ENCODE peak calls at places on chromosomes 2 and 18, in eight cellular contexts. C is HL-60, Z is K562, P is SK-N-SH, L is GM12878, R is GM23338, A is HCT116, G is HepG2. Q is an unnamed sample.

GRCh38 chr2:157572725-157573124 is 55.9 kb downstream of the ACVR1C start:
- DNase-seq in A (peak; percentile 13), P (peak; percentile 33), C (no peak), G (peak; percentile 29), L (no peak), R (peak; percentile 47), Z (peak; percentile 20), Q (no peak)

GRCh38 chr2:241848761-241849615 is 9.7 kb downstream of the PDCD1 start:
- DNase-seq in L (no peak), Z (no peak), P (peak; percentile 72), G (no peak), C (no peak), R (no peak), A (no peak), Q (no peak)

GRCh38 chr2:149313512-149313972 is 16.8 kb upstream of the LYPD6 start:
- DNase-seq in P (peak; percentile 85), Z (peak; percentile 54), C (no peak), R (peak; percentile 92), G (peak; percentile 52), A (peak; percentile 40), L (peak; percentile 9), Q (peak; percentile 15)

GRCh38 chr2:144096531-144096930 is 423.4 kb downstream of the ZEB2 start:
- DNase-seq in P (no peak), C (no peak), A (no peak), R (no peak), G (no peak), Z (no peak), L (no peak), Q (no peak)

GRCh38 chr2:2877427-2877826 is 500.2 kb downstream of the EIPR1 start:
- DNase-seq in G (no peak), L (no peak), P (no peak), R (no peak), C (no peak), Z (no peak), A (no peak), Q (no peak)

GRCh38 chr2:71459084-71459431 is 5.7 kb downstream of the DYSF start:
- DNase-seq in A (no peak), L (no peak), C (no peak), Z (no peak), R (no peak), P (no peak), G (no peak), Q (no peak)

GRCh38 chr18:37199741-37200140 is 365.9 kb downstream of the CELF4 start:
- DNase-seq in R (no peak), L (no peak), G (no peak), Z (no peak), C (no peak), P (no peak), A (no peak), Q (no peak)

GRCh38 chr2:32558492-32558891 is 69.4 kb upstream of the TTC27 start:
- DNase-seq in G (no peak), P (no peak), R (no peak), A (no peak), C (no peak), Z (no peak), L (no peak), Q (no peak)

GRCh38 chr2:59684101-59684770 is 869.2 kb downstream of the BCL11A start:
- DNase-seq in A (no peak), P (no peak), G (no peak), L (no peak), Z (no peak), R (no peak), C (no peak), Q (no peak)

GRCh38 chr2:68905116-68905515 is 33.9 kb upstream of the BMP10 start:
- DNase-seq in Z (no peak), C (no peak), R (no peak), G (no peak), A (no peak), L (no peak), P (no peak), Q (no peak)

GRCh38 chr2:42171396-42171971 is 2.3 kb downstream of the EML4 start:
- DNase-seq in Z (no peak), C (no peak), R (peak; percentile 30), P (peak; percentile 45), L (no peak), A (no peak), G (peak; percentile 44), Q (no peak)

GRCh38 chr2:39684495-39684894 is 18.8 kb downstream of the TMEM178A start:
- DNase-seq in L (no peak), C (no peak), P (no peak), A (no peak), Z (peak; percentile 17), G (no peak), R (no peak), Q (no peak)

GRCh38 chr2:179580378-179581146 is 280.9 kb downstream of the ZNF385B start:
- DNase-seq in G (peak; percentile 91), L (no peak), Z (no peak), A (no peak), P (no peak), R (no peak), C (no peak), Q (no peak)

GRCh38 chr2:230794472-230794871 is 70.3 kb upstream of the ITM2C start:
- DNase-seq in C (no peak), G (no peak), R (peak; percentile 42), A (no peak), P (no peak), L (no peak), Z (no peak), Q (no peak)

GRCh38 chr18:44957440-44957839 is 276.8 kb downstream of the SETBP1 start:
- DNase-seq in C (no peak), R (no peak), G (no peak), L (no peak), Z (no peak), A (no peak), P (no peak), Q (no peak)

GRCh38 chr2:218291934-218292699 is at the start of gene TMBIM1:
- DNase-seq in Z (peak; percentile 83), C (peak; percentile 61), G (peak; percentile 72), L (no peak), P (no peak), R (peak; percentile 86), A (no peak), Q (no peak)

GRCh38 chr2:240604291-240604938 is 17.9 kb downstream of the CAPN10 start:
- DNase-seq in P (peak; percentile 99), C (peak; percentile 22), G (peak; percentile 96), A (peak; percentile 57), L (no peak), Z (peak; percentile 93), R (peak; percentile 79), Q (no peak)

DNA sequence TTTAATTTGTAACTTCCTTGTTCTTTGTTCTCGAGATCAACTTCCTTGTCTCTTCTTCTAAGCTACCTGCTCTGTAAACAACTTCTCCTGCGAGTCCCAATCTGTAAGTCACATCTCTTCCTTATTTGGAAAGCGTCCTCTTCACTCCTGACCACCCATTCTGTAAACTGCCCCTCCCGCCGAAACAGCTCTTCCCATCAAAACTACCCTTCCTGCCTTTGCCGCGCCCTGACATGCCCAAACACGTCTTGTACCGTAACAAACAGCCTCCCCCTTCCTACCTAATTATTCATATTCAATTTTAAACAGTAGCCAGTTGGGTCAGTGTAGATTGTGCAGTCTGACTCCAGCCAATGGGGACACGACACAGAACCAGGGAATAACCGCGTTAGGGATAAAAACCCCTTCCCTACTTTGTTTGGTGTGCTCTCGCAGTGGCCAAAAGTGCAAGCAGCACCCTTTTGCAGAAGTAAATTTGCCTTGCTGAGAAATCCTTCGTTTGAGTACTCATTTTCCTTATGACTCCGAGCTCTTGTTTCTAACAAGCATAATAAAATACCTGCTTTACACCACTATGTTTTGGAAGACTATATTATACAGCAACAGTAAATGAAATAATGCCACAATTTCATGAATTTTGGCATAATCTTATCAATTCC is 39.8 kb downstream of the PIAS2 start:
- DNase-seq in C (peak; percentile 50), P (no peak), L (no peak), A (no peak), G (no peak), R (no peak), Z (no peak), Q (no peak)
- TF ChIP-seq POLR2AphosphoS5 in C (no peak), P (no peak), L (no peak), A (no peak), G (no peak), R (no peak), Z (no peak), Q (no peak)

DNA sequence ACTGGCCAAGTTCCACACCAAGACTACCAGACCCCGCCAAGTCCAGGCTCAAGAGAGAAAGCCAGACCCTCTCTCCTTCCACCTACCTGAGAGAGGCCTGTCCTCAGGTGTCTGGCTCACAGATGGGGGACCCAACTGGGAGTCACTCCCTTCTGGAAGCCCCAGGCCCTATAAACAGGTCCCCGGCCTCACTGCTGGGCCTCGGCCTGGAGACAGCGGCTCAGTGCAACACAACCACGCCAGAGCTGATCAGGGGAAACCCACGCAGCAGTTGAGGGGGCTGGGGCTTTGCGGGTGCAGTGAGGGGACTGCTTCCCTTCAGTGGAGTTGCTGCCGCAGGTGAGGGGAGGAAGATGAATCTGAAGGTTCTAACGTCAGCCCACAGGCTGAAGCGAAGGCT is 22.8 kb upstream of the C1QL2 start:
- DNase-seq in C (no peak), A (no peak), L (no peak), R (no peak), Z (no peak), G (no peak), P (no peak), Q (no peak)
- TF ChIP-seq REST in C (no peak), A (no peak), L (no peak), R (no peak), Z (no peak), G (no peak), P (no peak), Q (no peak)

DNA sequence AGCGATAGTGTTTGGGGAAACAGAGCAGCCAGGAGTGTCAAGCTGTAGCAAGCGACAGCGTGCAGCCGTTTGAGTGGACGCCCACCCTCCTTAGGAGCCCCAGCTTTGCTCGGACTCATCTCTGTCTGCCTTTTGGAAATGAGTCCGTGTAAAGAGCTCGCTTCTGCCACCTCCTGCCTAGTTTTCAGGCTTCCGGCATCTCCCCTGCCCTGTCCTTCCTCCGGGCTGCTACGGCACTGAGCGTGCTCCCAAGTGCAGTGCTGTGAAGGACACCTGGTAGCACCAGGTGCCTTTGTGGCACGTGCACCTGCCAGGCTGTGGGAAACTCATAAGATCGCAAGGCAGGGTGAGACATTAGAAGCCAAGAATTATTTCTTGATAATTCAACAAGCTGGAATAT is 117.1 kb downstream of the RNF144A start:
- DNase-seq in C (no peak), P (peak; percentile 70), Z (peak; percentile 13), G (peak; percentile 13), A (no peak), R (peak; percentile 49), L (no peak), Q (no peak)
- TF ChIP-seq POLR2AphosphoS5 in C (no peak), P (no peak), Z (no peak), G (no peak), A (no peak), R (no peak), L (no peak), Q (no peak)

GRCh38 chr2:76257802-76258201 is 547.1 kb upstream of the GCFC2 start:
- DNase-seq in C (no peak), G (no peak), Z (no peak), L (no peak), R (no peak), A (no peak), P (no peak), Q (no peak)

GRCh38 chr2:76252704-76253103 is 542.0 kb upstream of the GCFC2 start:
- DNase-seq in L (no peak), A (no peak), P (no peak), C (no peak), G (no peak), R (no peak), Z (no peak), Q (no peak)

GRCh38 chr2:76251342-76251741 is 540.6 kb upstream of the GCFC2 start:
- DNase-seq in G (peak; percentile 10), R (no peak), L (no peak), A (no peak), Z (no peak), C (no peak), P (no peak), Q (no peak)

GRCh38 chr2:76256689-76257088 is 546.0 kb upstream of the GCFC2 start:
- DNase-seq in A (no peak), R (no peak), Z (no peak), L (no peak), G (no peak), P (no peak), C (no peak), Q (no peak)
- TF ChIP-seq REST in A (no peak), R (no peak), Z (no peak), L (no peak), G (no peak), P (no peak), C (no peak), Q (no peak)

Q was measured in Panc1.